ENCODE peak calls at places on chromosomes 13 and 19, in nine cellular contexts. F is dorsolateral prefrontal cortex, R is upper lobe of left lung, P is thoracic aorta, T is uterus, J is Peyer's patch, Q is tibial artery, I is cardiac muscle cell, K is NB4. G is an unnamed sample.

GRCh38 chr13:113792821-113793717 is 34.0 kb downstream of the TMEM255B start:
- DNase-seq in P (no peak), R (no peak), F (no peak), J (no peak), K (no peak), T (no peak), Q (no peak), I (no peak), G (no peak)

GRCh38 chr13:59261928-59262488 is 901.7 kb downstream of the DIAPH3 start:
- DNase-seq in K (peak; percentile 46), I (peak; percentile 60), P (no peak), T (no peak), J (no peak), R (no peak), Q (no peak), F (no peak), G (no peak)

GRCh38 chr19:898663-899062 is 5.4 kb downstream of the RNU6-9 start:
- DNase-seq in F (peak; percentile 78), J (peak; percentile 90), Q (no peak), P (no peak), T (no peak), R (peak; percentile 79), K (no peak), I (no peak), G (peak; percentile 65)

GRCh38 chr19:13428352-13428751 is 77.9 kb downstream of the CACNA1A start:
- DNase-seq in Q (no peak), K (peak; percentile 22), R (no peak), I (peak; percentile 17), P (no peak), T (no peak), J (no peak), F (no peak), G (peak; percentile 21)

GRCh38 chr13:65149687-65150086 is 2080.4 kb downstream of the PCDH9 start:
- DNase-seq in J (no peak), P (no peak), K (no peak), Q (no peak), F (no peak), R (peak; percentile 73), I (no peak), T (no peak), G (no peak)

GRCh38 chr19:18392417-18392816 is 5.0 kb downstream of the LRRC25 start:
- DNase-seq in R (no peak), K (peak; percentile 82), Q (peak; percentile 68), F (no peak), T (no peak), I (no peak), P (no peak), J (peak; percentile 72), G (no peak)

GRCh38 chr19:50640368-50640767 is 687 bp upstream of the SYT3 start:
- DNase-seq in T (no peak), P (no peak), R (no peak), I (no peak), Q (no peak), J (no peak), F (no peak), K (no peak), G (no peak)

GRCh38 chr19:35703343-35703742 is 1.0 kb upstream of the ZBTB32 start:
- DNase-seq in K (no peak), F (no peak), T (no peak), R (no peak), I (no peak), Q (no peak), J (no peak), P (no peak), G (no peak)

GRCh38 chr19:15091918-15092753 is 10.1 kb downstream of the OR1I1 start:
- DNase-seq in I (peak; percentile 73), Q (no peak), R (no peak), K (peak; percentile 70), F (no peak), P (no peak), T (peak; percentile 49), J (peak; percentile 65), G (peak; percentile 41)

GRCh38 chr19:8571006-8571411 is 6.2 kb downstream of the MYO1F start:
- DNase-seq in I (no peak), F (no peak), K (peak; percentile 100), T (no peak), J (peak; percentile 84), R (no peak), P (no peak), Q (peak; percentile 42), G (no peak)

GRCh38 chr19:41883821-41884733 is 1.1 kb downstream of the ARHGEF1 start:
- DNase-seq in I (peak; percentile 97), K (peak; percentile 93), P (peak; percentile 67), Q (peak; percentile 94), R (peak; percentile 98), J (peak; percentile 98), F (peak; percentile 97), T (peak; percentile 89), G (peak; percentile 91)
- TF ChIP-seq CTCF in I (peak; percentile 28), K (no peak), P (no peak), Q (no peak), R (peak; percentile 17), J (no peak), F (peak; percentile 51), T (peak; percentile 45), G (no peak)

GRCh38 chr13:79062291-79062690 is 343.8 kb downstream of the RBM26 start:
- DNase-seq in T (no peak), K (no peak), F (no peak), I (no peak), Q (no peak), P (no peak), J (no peak), R (no peak), G (no peak)

GRCh38 chr13:79060216-79060615 is 345.8 kb downstream of the RBM26 start:
- DNase-seq in Q (no peak), T (no peak), K (no peak), J (no peak), P (no peak), F (no peak), I (no peak), R (no peak), G (no peak)

GRCh38 chr13:79051472-79051871 is 354.6 kb downstream of the RBM26 start:
- DNase-seq in T (no peak), F (no peak), P (no peak), Q (no peak), K (no peak), I (no peak), R (no peak), J (no peak), G (no peak)

DNA sequence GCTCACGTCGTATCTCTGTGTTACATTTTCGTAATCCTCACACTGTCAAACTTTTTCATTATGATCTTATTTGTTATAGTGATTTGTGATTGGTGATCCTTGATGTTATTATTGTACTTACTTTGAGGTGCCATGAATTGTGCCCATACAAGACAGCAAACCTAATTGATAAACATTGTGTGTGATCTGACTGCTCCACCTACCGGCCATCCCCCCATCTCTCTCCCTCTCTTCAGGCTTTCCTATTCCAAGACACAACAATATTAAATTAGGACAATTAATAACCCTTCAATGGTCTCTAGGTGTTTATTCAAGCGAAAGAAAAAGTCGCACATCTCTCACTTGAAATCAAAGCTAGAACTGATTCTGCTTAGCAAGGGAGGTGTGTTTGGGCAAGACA is 349.3 kb downstream of the RBM26 start:
- DNase-seq in Q (no peak), P (no peak), I (no peak), F (no peak), T (no peak), K (no peak), J (no peak), R (no peak), G (no peak)
- TF ChIP-seq CTCF in Q (no peak), P (no peak), I (no peak), F (no peak), T (no peak), K (no peak), J (no peak), R (no peak), G (peak; percentile 9)

GRCh38 chr13:33108620-33109019 is 92.4 kb downstream of the KL start:
- DNase-seq in J (no peak), P (no peak), I (no peak), K (no peak), R (no peak), F (no peak), Q (no peak), T (no peak), G (no peak)

GRCh38 chr13:33110386-33110712 is 94.1 kb downstream of the KL start:
- DNase-seq in Q (no peak), F (no peak), J (no peak), P (no peak), T (no peak), I (no peak), K (no peak), R (no peak), G (no peak)

GRCh38 chr13:33109319-33109718 is 93.1 kb downstream of the KL start:
- DNase-seq in R (no peak), I (no peak), K (no peak), Q (no peak), J (no peak), T (no peak), F (no peak), P (no peak), G (no peak)

GRCh38 chr13:33110713-33111413 is 94.6 kb downstream of the KL start:
- DNase-seq in Q (peak; percentile 67), I (no peak), P (no peak), K (no peak), J (peak; percentile 59), F (no peak), R (peak; percentile 31), T (no peak), G (no peak)

DNA sequence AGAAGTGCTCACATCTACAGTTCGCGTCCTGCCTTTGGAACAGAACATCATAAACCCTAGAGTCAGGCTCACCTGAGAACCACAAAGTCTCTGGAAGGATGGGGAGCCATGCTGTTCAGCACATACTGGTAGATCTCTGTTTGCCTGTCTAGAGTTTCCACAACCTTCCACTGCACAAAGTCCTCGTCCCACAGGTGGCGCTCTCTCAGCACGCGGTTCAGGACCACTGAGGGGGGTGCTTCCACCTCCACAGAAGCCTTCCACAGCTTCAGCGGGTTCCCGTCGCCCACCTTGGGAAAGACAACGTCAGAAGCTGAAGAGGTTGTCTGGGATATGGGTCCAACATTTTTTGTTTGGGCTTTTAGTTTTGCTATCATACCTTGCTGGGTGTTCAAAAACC is 93.6 kb downstream of the KL start:
- DNase-seq in K (no peak), R (no peak), J (no peak), Q (no peak), P (no peak), F (no peak), T (no peak), I (no peak), G (no peak)
- TF ChIP-seq CTCF in K (peak; percentile 27), R (no peak), J (no peak), Q (no peak), P (no peak), F (no peak), T (no peak), I (peak; percentile 19), G (no peak)

DNA sequence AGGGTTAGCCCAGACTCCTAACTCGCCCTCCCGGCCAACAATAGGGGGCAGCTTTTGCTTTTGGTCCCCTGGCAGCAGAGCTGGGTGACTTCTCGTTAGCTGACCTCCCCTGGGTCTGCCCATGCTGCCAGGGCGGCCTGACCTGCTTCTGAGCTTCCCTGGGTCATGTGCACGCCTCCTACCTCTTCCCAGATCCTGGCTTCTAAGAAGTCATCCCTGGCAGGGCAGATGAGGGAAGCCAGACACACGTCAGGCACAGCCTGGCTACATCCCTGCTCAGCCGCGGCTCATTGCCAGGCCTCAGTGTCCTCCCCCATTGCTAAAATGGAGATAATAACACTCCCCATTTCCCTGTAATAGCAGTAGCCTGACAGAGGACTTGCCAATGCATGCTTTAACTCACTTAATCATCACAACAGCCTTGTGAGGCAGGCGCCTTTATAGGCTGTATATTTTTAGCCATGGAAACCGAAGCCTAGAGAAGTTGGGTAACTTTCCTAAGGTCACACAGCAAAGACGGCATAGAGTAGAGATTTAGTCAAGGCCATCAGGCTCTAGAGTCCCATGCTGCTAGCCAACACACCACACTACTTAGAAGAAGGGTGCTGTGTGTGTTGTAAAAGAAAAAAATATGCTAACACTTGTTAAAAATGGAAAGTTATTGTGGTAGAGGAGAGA is 2.1 kb downstream of the KCNK6 start:
- DNase-seq in I (no peak), R (no peak), F (peak; percentile 39), T (peak; percentile 96), Q (no peak), P (no peak), K (no peak), J (no peak), G (no peak)
- TF ChIP-seq CTCF in I (no peak), R (no peak), F (no peak), T (no peak), Q (no peak), P (no peak), K (no peak), J (no peak), G (no peak)

G was measured in nephron progenitor cell.